ENCODE peak calls at places on chromosomes 4 and X, in six cellular contexts. R is H1, L is mesendoderm, Y is NCI-H774, H is HTR-8/SVneo, W is HT1080. G is an unnamed sample.

GRCh38 chr4:41865306-41865980 is 69.8 kb upstream of the TMEM33 start:
- DNase-seq in R (no peak), L (peak; percentile 42), Y (no peak), H (no peak), W (no peak), G (no peak)

GRCh38 chr4:108166441-108167315 is 2.1 kb downstream of the LEF1 start:
- DNase-seq in R (no peak), L (peak; percentile 88), Y (no peak), H (no peak), W (peak; percentile 51), G (no peak)

GRCh38 chr4:169074117-169074516 is 64.1 kb upstream of the CBR4 start:
- DNase-seq in R (no peak), L (no peak), Y (no peak), H (no peak), W (no peak), G (no peak)

GRCh38 chr4:145881991-145882390 is 56.6 kb downstream of the ZNF827 start:
- DNase-seq in R (no peak), L (no peak), Y (peak; percentile 50), H (no peak), W (no peak), G (no peak)

GRCh38 chr4:55635760-55636621 is at the start of gene NMU:
- DNase-seq in R (no peak), L (peak; percentile 60), Y (peak; percentile 50), H (peak; percentile 17), W (peak; percentile 32), G (peak; percentile 19)

GRCh38 chrX:49978191-49978590 is 55.8 kb downstream of the CLCN5 start:
- DNase-seq in R (no peak), L (no peak), Y (no peak), H (no peak), W (peak; percentile 21), G (no peak)

GRCh38 chr4:2771264-2771663 is 15.1 kb upstream of the TNIP2 start:
- DNase-seq in R (no peak), L (no peak), Y (no peak), H (no peak), W (no peak), G (no peak)

GRCh38 chr4:160318567-160319220 is 1215.8 kb downstream of the RAPGEF2 start:
- DNase-seq in R (no peak), L (no peak), Y (no peak), H (no peak), W (no peak), G (peak; percentile 82)

GRCh38 chrX:70525733-70526132 is 81.1 kb downstream of the DLG3 start:
- DNase-seq in R (no peak), L (no peak), Y (no peak), H (no peak), W (peak; percentile 52), G (peak; percentile 24)

GRCh38 chr4:111113591-111113990 is 490.7 kb upstream of the PITX2 start:
- DNase-seq in R (no peak), L (no peak), Y (no peak), H (no peak), W (no peak), G (no peak)

GRCh38 chrX:124033821-124034220 is 72.3 kb downstream of the STAG2 start:
- DNase-seq in R (no peak), L (no peak), Y (no peak), H (no peak), W (peak; percentile 57), G (no peak)

GRCh38 chrX:74545880-74546279 is 68.5 kb downstream of the RLIM start:
- DNase-seq in R (no peak), L (no peak), Y (no peak), H (no peak), W (no peak), G (no peak)

GRCh38 chrX:117645639-117646038 is 471.0 kb downstream of the KLHL13 start:
- DNase-seq in R (no peak), L (no peak), Y (no peak), H (no peak), W (no peak), G (no peak)

GRCh38 chr4:81152839-81153713 is 61.9 kb downstream of the PRKG2 start:
- DNase-seq in R (no peak), L (no peak), Y (no peak), H (no peak), W (no peak), G (no peak)

GRCh38 chrX:122816288-122816687 is 367.8 kb upstream of the GRIA3 start:
- DNase-seq in R (no peak), L (no peak), Y (no peak), H (no peak), W (no peak), G (no peak)

GRCh38 chrX:147377728-147378127 is 534.0 kb upstream of the FMR1 start:
- DNase-seq in R (no peak), L (no peak), Y (no peak), H (no peak), W (no peak), G (no peak)

GRCh38 chr4:18155062-18156041 is 133.8 kb upstream of the LCORL start:
- DNase-seq in R (no peak), L (no peak), Y (no peak), H (no peak), W (no peak), G (no peak)

GRCh38 chr4:931194-931959 is 739 bp downstream of the GAK start:
- DNase-seq in R (no peak), L (no peak), Y (no peak), H (peak; percentile 27), W (peak; percentile 6), G (no peak)

GRCh38 chr4:55396305-55397023 is 707 bp downstream of the TMEM165 start:
- DNase-seq in R (no peak), L (peak; percentile 68), Y (peak; percentile 8), H (no peak), W (peak; percentile 45), G (peak; percentile 25)

GRCh38 chr4:8646296-8647093 is 53.9 kb downstream of the CPZ start:
- DNase-seq in R (no peak), L (no peak), Y (no peak), H (no peak), W (no peak), G (no peak)

GRCh38 chr4:142846729-142847606 is 867 bp upstream of the INPP4B start:
- DNase-seq in R (no peak), L (peak; percentile 68), Y (peak; percentile 17), H (peak; percentile 15), W (peak; percentile 48), G (peak; percentile 57)

GRCh38 chr4:155099231-155099630 is 109.2 kb upstream of the NPY2R start:
- DNase-seq in R (no peak), L (peak; percentile 6), Y (no peak), H (no peak), W (no peak), G (no peak)

GRCh38 chrX:70196961-70197805 is 19.9 kb downstream of the DGAT2L6 start:
- DNase-seq in R (peak; percentile 9), L (peak; percentile 67), Y (peak; percentile 5), H (peak; percentile 71), W (peak; percentile 53), G (peak; percentile 42)

GRCh38 chr4:15653864-15654391 is 1.2 kb downstream of the FBXL5 start:
- DNase-seq in R (no peak), L (peak; percentile 52), Y (no peak), H (peak; percentile 23), W (peak; percentile 75), G (no peak)

GRCh38 chr4:14865804-14866203 is 136.5 kb upstream of the CPEB2 start:
- DNase-seq in R (no peak), L (no peak), Y (no peak), H (no peak), W (no peak), G (no peak)

GRCh38 chrX:21960569-21960968 is 20.1 kb downstream of the SMS start:
- DNase-seq in R (no peak), L (no peak), Y (no peak), H (no peak), W (no peak), G (no peak)

GRCh38 chr4:189974056-189974455 is 33.4 kb downstream of the FRG1 start:
- DNase-seq in R (no peak), L (peak; percentile 3), Y (no peak), H (peak; percentile 37), W (peak; percentile 26), G (peak; percentile 6)

GRCh38 chr4:48681856-48682255 is 98.2 kb downstream of the FRYL start:
- DNase-seq in R (no peak), L (peak; percentile 49), Y (no peak), H (no peak), W (peak; percentile 12), G (no peak)

GRCh38 chrX:63754141-63754859 is 30.7 kb downstream of the ARHGEF9 start:
- DNase-seq in R (no peak), L (no peak), Y (no peak), H (no peak), W (peak; percentile 11), G (no peak)

GRCh38 chr4:76666940-76667532 is 230.9 kb downstream of the SOWAHB start:
- DNase-seq in R (no peak), L (no peak), Y (no peak), H (no peak), W (no peak), G (no peak)

GRCh38 chr4:180041576-180041975 is 2201.6 kb upstream of the TENM3 start:
- DNase-seq in R (no peak), L (no peak), Y (no peak), H (no peak), W (no peak), G (no peak)

GRCh38 chr4:158810487-158811215 is 41.8 kb downstream of the FNIP2 start:
- DNase-seq in R (no peak), L (no peak), Y (no peak), H (peak; percentile 70), W (peak; percentile 93), G (peak; percentile 36)

GRCh38 chr4:71304289-71304850 is 34.5 kb upstream of the SLC4A4 start:
- DNase-seq in R (no peak), L (no peak), Y (peak; percentile 10), H (no peak), W (no peak), G (no peak)

GRCh38 chr4:92421920-92422319 is 118.2 kb downstream of the GRID2 start:
- DNase-seq in R (no peak), L (no peak), Y (no peak), H (no peak), W (no peak), G (no peak)

GRCh38 chr4:33162122-33162521 is 2442.0 kb downstream of the PCDH7 start:
- DNase-seq in R (no peak), L (peak; percentile 6), Y (no peak), H (no peak), W (no peak), G (no peak)

GRCh38 chr4:39526283-39526682 is 956 bp downstream of the UGDH start:
- DNase-seq in R (no peak), L (no peak), Y (no peak), H (no peak), W (no peak), G (no peak)

GRCh38 chrX:42530027-42530426 is 247.9 kb downstream of the PPP1R2C start:
- DNase-seq in R (no peak), L (peak; percentile 67), Y (no peak), H (no peak), W (peak; percentile 1), G (no peak)

GRCh38 chr4:109969909-109970308 is 57.2 kb downstream of the EGF start:
- DNase-seq in R (no peak), L (no peak), Y (no peak), H (no peak), W (no peak), G (no peak)

GRCh38 chr4:113961322-113961698 is 18.1 kb downstream of the ARSJ start:
- DNase-seq in R (no peak), L (no peak), Y (peak; percentile 56), H (no peak), W (no peak), G (peak; percentile 10)

GRCh38 chrX:154074199-154074598 is 23.3 kb downstream of the MECP2 start:
- DNase-seq in R (no peak), L (peak; percentile 80), Y (no peak), H (peak; percentile 63), W (peak; percentile 69), G (peak; percentile 28)